ENCODE peak calls at places on chromosomes 5 and 9, in nine cellular contexts. W, G, R, O, A, P, C, Z and X are unnamed samples.

GRCh38 chr9:37761511-37761910 is 7.9 kb downstream of the TRMT10B start:
- DNase-seq in W (no peak), G (no peak), R (no peak), O (no peak), A (no peak), P (no peak), C (no peak), Z (no peak), X (no peak)

GRCh38 chr5:149932445-149933350 is 11.9 kb downstream of the PDE6A start:
- DNase-seq in W (peak), G (peak), R (no peak), O (no peak), A (peak), P (peak), C (no peak), Z (no peak), X (no peak)

GRCh38 chr9:135906291-135907005 is 898 bp downstream of the CAMSAP1 start:
- DNase-seq in W (peak), G (peak), R (no peak), O (no peak), A (peak), P (no peak), C (peak), Z (peak), X (no peak)

GRCh38 chr5:82640901-82641300 is 362.7 kb upstream of the RPS23 start:
- DNase-seq in W (no peak), G (no peak), R (no peak), O (no peak), A (no peak), P (no peak), C (no peak), Z (no peak), X (no peak)

GRCh38 chr9:134983094-134983493 is 65.4 kb upstream of the FCN1 start:
- DNase-seq in W (peak), G (peak), R (peak), O (no peak), A (peak), P (no peak), C (no peak), Z (peak), X (no peak)

GRCh38 chr9:128275198-128276007 is at the start of gene GOLGA2:
- DNase-seq in W (peak), G (no peak), R (peak), O (no peak), A (no peak), P (peak), C (peak), Z (peak), X (peak)

GRCh38 chr5:43635374-43635773 is 32.4 kb downstream of the NNT start:
- DNase-seq in W (no peak), G (no peak), R (no peak), O (no peak), A (no peak), P (no peak), C (no peak), Z (no peak), X (no peak)

GRCh38 chr5:36447776-36448175 is 146.1 kb upstream of the RANBP3L start:
- DNase-seq in W (no peak), G (no peak), R (no peak), O (no peak), A (peak), P (no peak), C (no peak), Z (no peak), X (no peak)

GRCh38 chr5:173602423-173602822 is 14.0 kb downstream of the BOD1 start:
- DNase-seq in W (peak), G (no peak), R (no peak), O (no peak), A (no peak), P (no peak), C (no peak), Z (peak), X (no peak)

GRCh38 chr9:128809831-128810230 is 8.5 kb upstream of the ENDOG start:
- DNase-seq in W (no peak), G (no peak), R (no peak), O (no peak), A (no peak), P (no peak), C (no peak), Z (no peak), X (no peak)

GRCh38 chr9:4936823-4937222 is 48.2 kb upstream of the JAK2 start:
- DNase-seq in W (no peak), G (no peak), R (peak), O (no peak), A (no peak), P (no peak), C (no peak), Z (no peak), X (no peak)

GRCh38 chr9:110340306-110340705 is 2.6 kb upstream of the TXNDC8 start:
- DNase-seq in W (no peak), G (no peak), R (no peak), O (no peak), A (peak), P (no peak), C (peak), Z (no peak), X (no peak)
- TF ChIP-seq CTCF in W (no peak), G (no peak), R (no peak), O (no peak), A (peak), P (peak), C (no peak), Z (no peak), X (no peak)

GRCh38 chr9:98410185-98410697 is 154.8 kb upstream of the TBC1D2 start:
- DNase-seq in W (no peak), G (no peak), R (no peak), O (no peak), A (no peak), P (peak), C (peak), Z (no peak), X (no peak)
- TF ChIP-seq CTCF in W (no peak), G (no peak), R (no peak), O (no peak), A (no peak), P (peak), C (no peak), Z (peak), X (no peak)

GRCh38 chr5:172119921-172120688 is 67.9 kb downstream of the STK10 start:
- DNase-seq in W (no peak), G (peak), R (no peak), O (no peak), A (no peak), P (no peak), C (no peak), Z (no peak), X (no peak)

GRCh38 chr5:172118891-172119290 is 69.1 kb downstream of the STK10 start:
- DNase-seq in W (no peak), G (no peak), R (no peak), O (no peak), A (no peak), P (no peak), C (no peak), Z (no peak), X (no peak)

GRCh38 chr5:172127581-172127980 is 60.4 kb downstream of the STK10 start:
- DNase-seq in W (peak), G (peak), R (no peak), O (no peak), A (no peak), P (no peak), C (no peak), Z (no peak), X (no peak)

GRCh38 chr5:172117977-172118701 is 69.9 kb downstream of the STK10 start:
- DNase-seq in W (no peak), G (no peak), R (no peak), O (no peak), A (no peak), P (no peak), C (no peak), Z (no peak), X (no peak)

DNA sequence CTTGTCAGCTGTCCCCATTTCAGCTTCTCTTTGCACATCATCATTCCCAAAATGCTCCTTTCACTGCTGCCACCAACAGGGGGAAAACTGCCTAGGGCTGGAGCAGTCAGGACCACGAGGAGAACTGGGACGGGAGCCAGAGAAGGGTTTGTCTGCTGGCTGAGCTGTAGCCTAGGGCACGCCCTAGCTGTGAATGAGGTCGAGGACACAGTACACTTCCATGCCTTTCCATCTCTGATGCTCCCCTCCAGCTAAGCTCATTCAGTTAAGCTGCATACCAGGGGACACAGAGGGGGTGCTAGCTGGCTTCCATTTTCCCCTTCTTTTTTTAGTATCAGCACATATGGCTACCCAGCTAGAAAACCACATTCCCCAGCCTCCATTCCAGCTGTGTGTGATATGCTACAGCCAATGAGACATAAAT is 64.7 kb downstream of the STK10 start:
- DNase-seq in W (peak), G (no peak), R (no peak), O (no peak), A (peak), P (peak), C (no peak), Z (no peak), X (no peak)
- TF ChIP-seq CTCF in W (no peak), G (no peak), R (no peak), O (no peak), A (peak), P (peak), C (no peak), Z (peak), X (no peak)

GRCh38 chr9:7075154-7075553 is 317.4 kb downstream of the KDM4C start:
- DNase-seq in W (no peak), G (no peak), R (no peak), O (no peak), A (no peak), P (no peak), C (no peak), Z (no peak), X (no peak)

GRCh38 chr9:7071916-7072315 is 314.1 kb downstream of the KDM4C start:
- DNase-seq in W (no peak), G (no peak), R (no peak), O (no peak), A (no peak), P (no peak), C (no peak), Z (no peak), X (no peak)

GRCh38 chr9:7079051-7079450 is 321.3 kb downstream of the KDM4C start:
- DNase-seq in W (no peak), G (no peak), R (no peak), O (no peak), A (no peak), P (no peak), C (no peak), Z (no peak), X (no peak)

GRCh38 chr9:7073679-7074078 is 315.9 kb downstream of the KDM4C start:
- DNase-seq in W (no peak), G (no peak), R (no peak), O (no peak), A (no peak), P (no peak), C (no peak), Z (no peak), X (no peak)
- TF ChIP-seq CTCF in W (no peak), G (no peak), R (no peak), O (no peak), A (no peak), P (no peak), C (no peak), Z (no peak), X (no peak)

GRCh38 chr5:180291234-180291940 is 496 bp downstream of the MAPK9 start:
- DNase-seq in W (peak), G (peak), R (no peak), O (no peak), A (no peak), P (peak), C (peak), Z (no peak), X (no peak)
- TF ChIP-seq CTCF in W (no peak), G (no peak), R (peak), O (no peak), A (peak), P (no peak), C (no peak), Z (no peak), X (no peak)

DNA sequence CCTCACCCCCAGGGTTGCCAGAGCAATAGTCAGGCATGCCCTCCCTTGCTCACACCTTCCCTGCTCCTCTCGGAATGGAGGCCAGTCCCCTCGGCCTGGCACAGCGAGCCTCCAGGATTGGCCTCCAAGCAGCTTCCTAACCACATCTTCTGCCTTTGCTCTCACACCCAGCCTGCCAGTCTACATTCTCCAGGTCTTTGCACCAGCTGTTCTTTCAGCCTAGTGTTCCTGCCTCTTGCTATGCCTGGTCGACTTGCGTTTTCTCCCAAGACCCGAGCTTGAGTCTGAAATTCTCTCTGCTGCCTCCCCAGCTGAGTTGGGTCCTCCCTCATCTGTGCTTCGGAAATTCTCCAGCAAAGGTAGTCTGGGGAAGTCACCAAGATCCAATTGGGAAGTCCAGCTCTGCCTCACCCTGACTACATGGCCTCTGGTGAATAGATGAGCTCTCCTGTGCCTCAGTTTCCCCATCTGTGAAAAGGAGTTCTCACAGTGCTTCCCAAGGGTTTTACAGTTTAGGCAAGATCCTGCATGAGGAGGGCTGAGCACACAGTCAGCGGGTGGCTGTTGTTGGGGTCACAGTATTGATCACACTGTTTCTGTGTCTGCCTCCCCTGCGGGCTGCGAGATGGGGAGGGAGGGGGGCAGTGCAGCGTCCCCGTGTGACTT is 31.9 kb upstream of the PSD2 start:
- DNase-seq in W (no peak), G (no peak), R (no peak), O (no peak), A (no peak), P (no peak), C (no peak), Z (no peak), X (no peak)
- TF ChIP-seq CTCF in W (no peak), G (no peak), R (no peak), O (no peak), A (no peak), P (peak), C (no peak), Z (no peak), X (no peak)

DNA sequence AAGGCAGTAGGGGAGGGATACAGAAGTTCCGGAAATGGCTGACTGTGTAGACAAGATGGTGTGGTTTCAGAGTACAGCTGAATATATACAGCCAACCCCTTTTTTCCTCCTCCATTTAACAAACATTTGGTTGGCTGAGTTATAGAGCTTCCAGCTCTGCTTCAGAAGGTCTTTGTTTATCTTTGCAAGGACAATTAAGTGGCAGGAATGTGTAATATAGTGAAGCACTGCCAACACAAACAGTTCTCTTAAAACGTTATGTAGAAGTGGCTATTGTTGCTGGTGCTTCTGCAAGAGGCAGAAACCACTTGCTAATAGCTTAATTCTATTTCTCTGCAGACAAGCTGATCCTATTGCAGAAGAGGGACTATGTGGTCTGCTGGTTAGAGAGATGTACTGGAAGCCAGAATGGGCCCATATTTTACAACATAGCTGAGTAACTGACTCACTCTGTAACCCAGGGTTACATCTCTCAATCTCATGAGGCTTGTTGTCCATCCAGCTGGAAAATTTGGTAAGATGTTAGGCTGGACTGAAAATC is 62.7 kb upstream of the OSMR start:
- DNase-seq in W (no peak), G (no peak), R (no peak), O (no peak), A (peak), P (no peak), C (no peak), Z (no peak), X (no peak)
- TF ChIP-seq CTCF in W (no peak), G (no peak), R (no peak), O (peak), A (no peak), P (no peak), C (no peak), Z (no peak), X (peak)

GRCh38 chr9:91160599-91161464 is 200.9 kb downstream of the AUH start:
- DNase-seq in W (no peak), G (no peak), R (no peak), O (no peak), A (no peak), P (no peak), C (no peak), Z (no peak), X (no peak)

GRCh38 chr9:91160181-91160580 is 201.5 kb downstream of the AUH start:
- DNase-seq in W (no peak), G (no peak), R (no peak), O (no peak), A (no peak), P (no peak), C (no peak), Z (no peak), X (no peak)

GRCh38 chr9:91162784-91163440 is 198.8 kb downstream of the AUH start:
- DNase-seq in W (no peak), G (peak), R (peak), O (no peak), A (peak), P (no peak), C (peak), Z (peak), X (no peak)

GRCh38 chr9:91162311-91162710 is 199.4 kb downstream of the AUH start:
- DNase-seq in W (no peak), G (no peak), R (no peak), O (no peak), A (peak), P (no peak), C (no peak), Z (no peak), X (no peak)

GRCh38 chr9:91161465-91162275 is 200.0 kb downstream of the AUH start:
- DNase-seq in W (no peak), G (no peak), R (no peak), O (no peak), A (no peak), P (no peak), C (no peak), Z (no peak), X (no peak)
- TF ChIP-seq CTCF in W (no peak), G (no peak), R (no peak), O (no peak), A (no peak), P (no peak), C (no peak), Z (no peak), X (no peak)

GRCh38 chr9:89187541-89187940 is 8.9 kb upstream of the SHC3 start:
- DNase-seq in W (no peak), G (no peak), R (no peak), O (no peak), A (no peak), P (no peak), C (no peak), Z (no peak), X (no peak)

GRCh38 chr9:89185980-89186379 is 7.4 kb upstream of the SHC3 start:
- DNase-seq in W (no peak), G (no peak), R (no peak), O (no peak), A (peak), P (no peak), C (no peak), Z (no peak), X (no peak)

GRCh38 chr9:89191004-89191403 is 12.4 kb upstream of the SHC3 start:
- DNase-seq in W (no peak), G (no peak), R (no peak), O (no peak), A (no peak), P (peak), C (no peak), Z (no peak), X (no peak)

GRCh38 chr9:89187950-89188349 is 9.3 kb upstream of the SHC3 start:
- DNase-seq in W (no peak), G (no peak), R (no peak), O (no peak), A (no peak), P (no peak), C (no peak), Z (no peak), X (no peak)

DNA sequence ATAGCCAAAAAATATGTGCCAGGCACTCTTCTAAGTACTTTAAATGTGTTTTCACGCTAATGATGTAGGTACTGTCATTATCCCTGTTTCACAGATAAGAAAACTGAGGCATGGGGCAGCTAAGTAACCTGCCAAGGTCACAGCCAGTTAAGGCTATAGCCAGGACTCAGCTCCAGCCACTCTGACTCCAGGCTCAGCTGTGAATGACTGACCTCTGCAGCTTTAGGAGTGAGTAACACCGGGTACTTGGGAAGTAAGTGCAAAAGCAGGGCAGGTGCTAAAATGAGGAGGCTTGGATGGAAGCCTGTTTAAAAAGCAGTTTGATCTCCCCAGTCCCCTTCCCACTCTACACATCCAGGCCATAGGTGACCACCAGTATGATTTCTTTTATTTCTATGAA is 10.6 kb upstream of the SHC3 start:
- DNase-seq in W (no peak), G (no peak), R (no peak), O (no peak), A (peak), P (no peak), C (no peak), Z (no peak), X (no peak)
- TF ChIP-seq CTCF in W (no peak), G (no peak), R (no peak), O (no peak), A (no peak), P (no peak), C (no peak), Z (no peak), X (no peak)